ENCODE peak calls at places on chromosomes 13 and 19, in nine cellular contexts. Q, N, A, J, C, I, F, U and K are unnamed samples.
A peak's percentile ranks its signal among the peaks of the same experiment; 100 is the strongest.

GRCh38 chr19:20422616-20423205 is 142.9 kb downstream of the ZNF737 start:
- DNase-seq in Q (peak; percentile 5), N (no peak), A (no peak), J (no peak), C (peak; percentile 41), I (no peak), F (no peak), U (peak; percentile 20), K (peak; percentile 27)

GRCh38 chr13:99432637-99433542 is 68.4 kb upstream of the TM9SF2 start:
- DNase-seq in Q (peak; percentile 19), N (peak; percentile 77), A (peak; percentile 73), J (peak; percentile 57), C (peak; percentile 49), I (peak; percentile 40), F (peak; percentile 34), U (peak; percentile 38), K (peak; percentile 62)

GRCh38 chr19:9903341-9903740 is 33.0 kb downstream of the OLFM2 start:
- DNase-seq in Q (no peak), N (no peak), A (no peak), J (no peak), C (no peak), I (no peak), F (no peak), U (no peak), K (no peak)

GRCh38 chr19:57527136-57527881 is at the start of gene ZNF549:
- DNase-seq in Q (peak; percentile 89), N (peak; percentile 99), A (peak; percentile 92), J (peak; percentile 64), C (peak; percentile 84), I (peak; percentile 89), F (peak; percentile 96), U (peak; percentile 87), K (peak; percentile 96)

GRCh38 chr19:5352229-5352763 is 11.7 kb upstream of the PTPRS start:
- DNase-seq in Q (no peak), N (peak; percentile 68), A (no peak), J (no peak), C (no peak), I (no peak), F (peak; percentile 66), U (no peak), K (no peak)

GRCh38 chr19:5131866-5132561 is 163.1 kb downstream of the KDM4B start:
- DNase-seq in Q (no peak), N (no peak), A (no peak), J (no peak), C (peak; percentile 49), I (no peak), F (peak; percentile 11), U (peak; percentile 46), K (peak; percentile 68)

GRCh38 chr19:3046621-3047306 is 15.5 kb downstream of the TLE5 start:
- DNase-seq in Q (peak; percentile 83), N (peak; percentile 79), A (no peak), J (no peak), C (peak; percentile 74), I (no peak), F (no peak), U (no peak), K (no peak)

GRCh38 chr13:23921451-23921888 is 24.2 kb upstream of the C1QTNF9B start:
- DNase-seq in Q (no peak), N (peak; percentile 90), A (no peak), J (no peak), C (peak; percentile 39), I (peak; percentile 25), F (peak; percentile 55), U (no peak), K (no peak)

GRCh38 chr19:40143612-40144011 is 47.6 kb upstream of the MAP3K10 start:
- DNase-seq in Q (no peak), N (peak; percentile 20), A (no peak), J (no peak), C (no peak), I (no peak), F (no peak), U (no peak), K (no peak)

GRCh38 chr19:6914321-6914720 is 26.9 kb downstream of the ADGRE1 start:
- DNase-seq in Q (no peak), N (no peak), A (no peak), J (no peak), C (no peak), I (no peak), F (no peak), U (no peak), K (no peak)

GRCh38 chr19:5983367-5983955 is 5.5 kb upstream of the RANBP3 start:
- DNase-seq in Q (no peak), N (no peak), A (no peak), J (no peak), C (no peak), I (no peak), F (no peak), U (no peak), K (no peak)

GRCh38 chr19:4338441-4339350 is at the start of gene STAP2:
- DNase-seq in Q (peak; percentile 46), N (peak; percentile 80), A (no peak), J (no peak), C (no peak), I (peak; percentile 91), F (peak; percentile 92), U (peak; percentile 77), K (peak; percentile 51)

GRCh38 chr19:43751466-43752220 is 3.1 kb downstream of the SMG9 start:
- DNase-seq in Q (no peak), N (no peak), A (no peak), J (no peak), C (no peak), I (no peak), F (peak; percentile 33), U (no peak), K (no peak)

GRCh38 chr13:100106705-100107104 is 17.8 kb downstream of the PCCA start:
- DNase-seq in Q (no peak), N (no peak), A (no peak), J (no peak), C (no peak), I (no peak), F (peak; percentile 70), U (no peak), K (no peak)

GRCh38 chr13:45412274-45413049 is 5.7 kb downstream of the SLC25A30 start:
- DNase-seq in Q (no peak), N (no peak), A (no peak), J (no peak), C (no peak), I (no peak), F (no peak), U (no peak), K (no peak)

GRCh38 chr13:76225815-76226489 is 589.8 kb downstream of the LMO7 start:
- DNase-seq in Q (no peak), N (peak; percentile 24), A (peak; percentile 35), J (no peak), C (peak; percentile 6), I (no peak), F (no peak), U (no peak), K (peak; percentile 58)

GRCh38 chr13:113367771-113368170 is 3.8 kb upstream of the GRTP1 start:
- DNase-seq in Q (no peak), N (no peak), A (no peak), J (no peak), C (no peak), I (no peak), F (no peak), U (no peak), K (no peak)

GRCh38 chr19:14407889-14408640 is 11.1 kb downstream of the DDX39A start:
- DNase-seq in Q (no peak), N (no peak), A (no peak), J (no peak), C (no peak), I (peak; percentile 90), F (no peak), U (no peak), K (no peak)
- H3K27ac ChIP-seq in Q (no peak overlapping the region), N (no peak overlapping the region), A (no peak overlapping the region), J (no peak overlapping the region), C (no peak overlapping the region), I (peak overlapping the region; percentile 62), F (no peak overlapping the region), U (no peak overlapping the region), K (no peak overlapping the region)

GRCh38 chr19:38632476-38633213 is 13.7 kb downstream of the EIF3K start:
- DNase-seq in Q (no peak), N (no peak), A (no peak), J (no peak), C (no peak), I (no peak), F (no peak), U (no peak), K (no peak)

GRCh38 chr19:38634757-38635482 is 12.5 kb upstream of the ACTN4 start:
- DNase-seq in Q (peak; percentile 61), N (peak; percentile 73), A (peak; percentile 79), J (peak; percentile 43), C (peak; percentile 69), I (peak; percentile 83), F (no peak), U (no peak), K (peak; percentile 76)

GRCh38 chr19:38626401-38626800 is 7.4 kb downstream of the EIF3K start:
- DNase-seq in Q (no peak), N (no peak), A (no peak), J (no peak), C (no peak), I (no peak), F (no peak), U (no peak), K (no peak)

GRCh38 chr19:38624822-38625221 is 5.8 kb downstream of the EIF3K start:
- DNase-seq in Q (no peak), N (no peak), A (no peak), J (no peak), C (no peak), I (no peak), F (no peak), U (no peak), K (no peak)

GRCh38 chr19:38629568-38629967 is 10.6 kb downstream of the EIF3K start:
- DNase-seq in Q (no peak), N (no peak), A (no peak), J (no peak), C (no peak), I (no peak), F (no peak), U (no peak), K (no peak)
- H3K27ac ChIP-seq in Q (no peak overlapping the region), N (peak overlapping the region; percentile 50), A (no peak overlapping the region), J (no peak overlapping the region), C (no peak overlapping the region), I (no peak overlapping the region), F (no peak overlapping the region), U (no peak overlapping the region), K (no peak overlapping the region)

DNA sequence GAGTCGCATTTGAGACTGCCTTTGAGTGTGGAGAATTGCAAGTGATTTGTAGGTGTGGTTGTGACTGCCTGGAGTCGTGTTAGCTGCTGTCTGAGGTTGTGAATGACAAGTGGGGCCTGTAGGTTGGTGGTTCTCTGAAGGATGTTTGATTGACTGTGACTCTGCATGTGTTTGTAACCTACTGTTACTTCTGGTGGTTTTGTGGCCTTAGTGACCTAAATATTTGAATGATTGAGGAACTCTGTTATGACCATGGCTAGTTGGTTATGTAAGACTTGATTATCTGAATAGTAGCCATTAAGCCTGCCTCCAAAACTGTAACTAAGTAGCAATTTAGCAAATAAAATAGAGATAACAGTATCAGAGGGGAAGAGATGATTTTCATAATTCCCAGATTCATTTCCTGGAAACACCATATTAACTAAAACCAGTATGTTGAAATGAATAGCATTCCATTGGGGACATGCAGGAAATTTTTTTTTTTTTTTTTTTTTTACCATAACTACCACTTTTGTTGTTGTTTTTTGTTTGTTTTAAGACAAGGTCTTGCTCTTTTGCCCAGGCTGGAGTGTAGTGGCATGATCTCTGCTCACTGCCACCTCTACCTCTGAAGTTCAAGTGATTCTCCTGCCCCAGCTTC is 846 bp downstream of the ZNF382 start:
- DNase-seq in Q (no peak), N (no peak), A (no peak), J (no peak), C (peak; percentile 0), I (no peak), F (peak; percentile 23), U (no peak), K (no peak)
- H3K27ac ChIP-seq in Q (no peak overlapping the region), N (no peak overlapping the region), A (peak overlapping the region; percentile 78), J (peak overlapping the region; percentile 77), C (no peak overlapping the region), I (no peak overlapping the region), F (no peak overlapping the region), U (peak overlapping the region; percentile 69), K (peak overlapping the region; percentile 80)

GRCh38 chr19:1943661-1944087 is 2.7 kb downstream of the CSNK1G2 start:
- DNase-seq in Q (peak; percentile 15), N (no peak), A (no peak), J (no peak), C (no peak), I (no peak), F (no peak), U (no peak), K (no peak)
- H3K27ac ChIP-seq in Q (no peak overlapping the region), N (no peak overlapping the region), A (no peak overlapping the region), J (peak overlapping the region; percentile 50), C (no peak overlapping the region), I (no peak overlapping the region), F (no peak overlapping the region), U (peak overlapping the region; percentile 97), K (no peak overlapping the region)